ENCODE peak calls at places on chromosomes 12 and 14, in seven cellular contexts. One of them, this sample, is unnamed.
A peak's percentile ranks its signal among the peaks of the same experiment; 100 is the strongest.

GRCh38 chr12:16389594-16389993 is 42.1 kb downstream of the MGST1 start:
- DNase-seq in neuronal stem cell: no peak
- DNase-seq in mesenchymal stem cell: peak; percentile 85
- DNase-seq in H9: no peak
- DNase-seq in trophoblast cell: peak; percentile 33
- DNase-seq in H1: no peak
- DNase-seq in mesendoderm: no peak
- DNase-seq in this sample: peak; percentile 88

GRCh38 chr14:35331605-35332516 is 39.7 kb downstream of the PSMA6 start:
- DNase-seq in mesendoderm: peak; percentile 80
- DNase-seq in mesenchymal stem cell: peak; percentile 70
- DNase-seq in H9: no peak
- DNase-seq in neuronal stem cell: no peak
- DNase-seq in H1: no peak
- DNase-seq in trophoblast cell: peak; percentile 93
- DNase-seq in this sample: peak; percentile 87

GRCh38 chr12:43964966-43965365 is 129.1 kb downstream of the TMEM117 start:
- DNase-seq in H1: no peak
- DNase-seq in mesenchymal stem cell: no peak
- DNase-seq in neuronal stem cell: no peak
- DNase-seq in H9: no peak
- DNase-seq in mesendoderm: no peak
- DNase-seq in trophoblast cell: no peak
- DNase-seq in this sample: peak; percentile 69

GRCh38 chr14:90111895-90112534 is 50.2 kb downstream of the KCNK13 start:
- DNase-seq in H1: no peak
- DNase-seq in mesenchymal stem cell: peak; percentile 26
- DNase-seq in neuronal stem cell: no peak
- DNase-seq in trophoblast cell: peak; percentile 32
- DNase-seq in mesendoderm: no peak
- DNase-seq in H9: no peak
- DNase-seq in this sample: peak; percentile 87

GRCh38 chr12:52151859-52152783 is 39.7 kb downstream of the KRT80 start:
- DNase-seq in neuronal stem cell: peak; percentile 68
- DNase-seq in H1: no peak
- DNase-seq in mesendoderm: peak; percentile 71
- DNase-seq in H9: peak; percentile 85
- DNase-seq in mesenchymal stem cell: peak; percentile 56
- DNase-seq in trophoblast cell: peak; percentile 80
- DNase-seq in this sample: peak; percentile 41

GRCh38 chr14:23054000-23054811 is 3.1 kb downstream of the CDH24 start:
- DNase-seq in H9: peak; percentile 50
- DNase-seq in mesenchymal stem cell: no peak
- DNase-seq in neuronal stem cell: no peak
- DNase-seq in mesendoderm: no peak
- DNase-seq in H1: no peak
- DNase-seq in trophoblast cell: no peak
- DNase-seq in this sample: no peak

GRCh38 chr12:121560392-121561021 is 20.3 kb downstream of the KDM2B start:
- DNase-seq in H1: no peak
- DNase-seq in neuronal stem cell: no peak
- DNase-seq in mesenchymal stem cell: no peak
- DNase-seq in mesendoderm: no peak
- DNase-seq in H9: no peak
- DNase-seq in trophoblast cell: no peak
- DNase-seq in this sample: no peak

GRCh38 chr14:43476822-43477221 is 1030.3 kb downstream of the FSCB start:
- DNase-seq in neuronal stem cell: no peak
- DNase-seq in H1: no peak
- DNase-seq in mesenchymal stem cell: no peak
- DNase-seq in H9: no peak
- DNase-seq in trophoblast cell: no peak
- DNase-seq in mesendoderm: no peak
- DNase-seq in this sample: no peak

GRCh38 chr12:67710582-67710981 is 62.0 kb downstream of the DYRK2 start:
- DNase-seq in H1: no peak
- DNase-seq in mesenchymal stem cell: peak; percentile 66
- DNase-seq in trophoblast cell: peak; percentile 25
- DNase-seq in mesendoderm: no peak
- DNase-seq in neuronal stem cell: no peak
- DNase-seq in H9: no peak
- DNase-seq in this sample: peak; percentile 62

GRCh38 chr12:19970116-19970515 is 398.2 kb upstream of the PDE3A start:
- DNase-seq in mesenchymal stem cell: peak; percentile 83
- DNase-seq in trophoblast cell: peak; percentile 84
- DNase-seq in H9: no peak
- DNase-seq in H1: no peak
- DNase-seq in mesendoderm: no peak
- DNase-seq in neuronal stem cell: no peak
- DNase-seq in this sample: peak; percentile 61

GRCh38 chr12:6792522-6793201 is 3.3 kb downstream of the CD4 start:
- DNase-seq in mesendoderm: no peak
- DNase-seq in H1: no peak
- DNase-seq in H9: no peak
- DNase-seq in trophoblast cell: peak; percentile 18
- DNase-seq in neuronal stem cell: no peak
- DNase-seq in mesenchymal stem cell: peak; percentile 21
- DNase-seq in this sample: peak; percentile 13

GRCh38 chr12:22494319-22494718 is 50.0 kb downstream of the C2CD5 start:
- DNase-seq in H9: no peak
- DNase-seq in H1: no peak
- DNase-seq in mesenchymal stem cell: no peak
- DNase-seq in neuronal stem cell: no peak
- DNase-seq in trophoblast cell: no peak
- DNase-seq in mesendoderm: peak; percentile 19
- DNase-seq in this sample: no peak

GRCh38 chr12:132236930-132237771 is 92.2 kb downstream of the GALNT9 start:
- DNase-seq in H1: no peak
- DNase-seq in trophoblast cell: no peak
- DNase-seq in H9: no peak
- DNase-seq in neuronal stem cell: no peak
- DNase-seq in mesenchymal stem cell: no peak
- DNase-seq in mesendoderm: no peak
- DNase-seq in this sample: no peak

GRCh38 chr12:12790956-12791355 is 5.5 kb downstream of the APOLD1 start:
- DNase-seq in H1: no peak
- DNase-seq in H9: no peak
- DNase-seq in neuronal stem cell: no peak
- DNase-seq in mesendoderm: no peak
- DNase-seq in mesenchymal stem cell: no peak
- DNase-seq in trophoblast cell: no peak
- DNase-seq in this sample: no peak

GRCh38 chr12:59181378-59181777 is 261.1 kb upstream of the LRIG3 start:
- DNase-seq in H1: no peak
- DNase-seq in trophoblast cell: no peak
- DNase-seq in H9: no peak
- DNase-seq in mesenchymal stem cell: no peak
- DNase-seq in mesendoderm: no peak
- DNase-seq in neuronal stem cell: no peak
- DNase-seq in this sample: no peak

GRCh38 chr14:68784298-68784910 is 8.5 kb downstream of the ZFP36L1 start:
- DNase-seq in H9: no peak
- DNase-seq in trophoblast cell: no peak
- DNase-seq in H1: no peak
- DNase-seq in mesenchymal stem cell: peak; percentile 67
- DNase-seq in neuronal stem cell: no peak
- DNase-seq in mesendoderm: no peak
- DNase-seq in this sample: no peak

GRCh38 chr12:43758728-43759563 is at the start of the genes IRAK4 and PUS7L:
- DNase-seq in trophoblast cell: peak; percentile 99
- DNase-seq in H9: peak; percentile 98
- DNase-seq in neuronal stem cell: peak; percentile 90
- DNase-seq in mesenchymal stem cell: peak; percentile 93
- DNase-seq in mesendoderm: peak; percentile 98
- DNase-seq in H1: no peak
- DNase-seq in this sample: peak; percentile 96

GRCh38 chr12:3097186-3097804 is 20.1 kb downstream of the TSPAN9 start:
- DNase-seq in mesenchymal stem cell: peak; percentile 77
- DNase-seq in trophoblast cell: no peak
- DNase-seq in neuronal stem cell: no peak
- DNase-seq in mesendoderm: peak; percentile 59
- DNase-seq in H9: peak; percentile 30
- DNase-seq in H1: no peak
- DNase-seq in this sample: peak; percentile 75

GRCh38 chr12:3033538-3033865 is 43.7 kb upstream of the TSPAN9 start:
- DNase-seq in H9: no peak
- DNase-seq in mesenchymal stem cell: no peak
- DNase-seq in mesendoderm: no peak
- DNase-seq in H1: no peak
- DNase-seq in trophoblast cell: no peak
- DNase-seq in neuronal stem cell: no peak
- DNase-seq in this sample: no peak

GRCh38 chr12:24770334-24770733 is 178.6 kb downstream of the BCAT1 start:
- DNase-seq in mesendoderm: no peak
- DNase-seq in H9: no peak
- DNase-seq in trophoblast cell: no peak
- DNase-seq in neuronal stem cell: no peak
- DNase-seq in mesenchymal stem cell: peak; percentile 30
- DNase-seq in H1: no peak
- DNase-seq in this sample: peak; percentile 36

DNA sequence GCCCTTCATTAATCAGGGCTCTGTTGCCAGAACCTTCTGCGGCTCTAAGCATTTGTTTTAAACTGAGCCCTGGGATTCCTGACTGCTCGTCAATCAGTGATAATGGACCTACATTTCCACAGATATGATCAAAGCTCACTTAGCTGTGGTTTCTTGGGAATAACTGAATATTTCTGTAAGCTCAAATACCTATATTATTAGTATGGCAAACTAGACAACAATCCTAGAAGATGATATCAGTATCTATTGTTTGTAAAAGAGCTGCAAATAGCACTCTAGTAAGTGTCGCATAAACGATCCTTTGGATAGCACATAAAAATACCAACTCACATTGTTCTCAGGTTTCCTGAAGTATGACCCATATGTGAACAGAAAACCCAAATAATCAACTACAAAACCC is 150.4 kb downstream of the PPM1H start:
- DNase-seq in mesendoderm: no peak
- DNase-seq in mesenchymal stem cell: no peak
- DNase-seq in H9: no peak
- DNase-seq in H1: no peak
- DNase-seq in neuronal stem cell: no peak
- DNase-seq in trophoblast cell: no peak
- DNase-seq in this sample: no peak
- H2AK5ac ChIP-seq in mesendoderm: no peak overlapping the region
- H2AK5ac ChIP-seq in mesenchymal stem cell: no peak overlapping the region
- H2AK5ac ChIP-seq in H9: no peak overlapping the region
- H2AK5ac ChIP-seq in H1: no peak overlapping the region
- H2AK5ac ChIP-seq in neuronal stem cell: no peak overlapping the region
- H2AK5ac ChIP-seq in trophoblast cell: no peak overlapping the region
- H2AK5ac ChIP-seq in this sample: no peak overlapping the region

DNA sequence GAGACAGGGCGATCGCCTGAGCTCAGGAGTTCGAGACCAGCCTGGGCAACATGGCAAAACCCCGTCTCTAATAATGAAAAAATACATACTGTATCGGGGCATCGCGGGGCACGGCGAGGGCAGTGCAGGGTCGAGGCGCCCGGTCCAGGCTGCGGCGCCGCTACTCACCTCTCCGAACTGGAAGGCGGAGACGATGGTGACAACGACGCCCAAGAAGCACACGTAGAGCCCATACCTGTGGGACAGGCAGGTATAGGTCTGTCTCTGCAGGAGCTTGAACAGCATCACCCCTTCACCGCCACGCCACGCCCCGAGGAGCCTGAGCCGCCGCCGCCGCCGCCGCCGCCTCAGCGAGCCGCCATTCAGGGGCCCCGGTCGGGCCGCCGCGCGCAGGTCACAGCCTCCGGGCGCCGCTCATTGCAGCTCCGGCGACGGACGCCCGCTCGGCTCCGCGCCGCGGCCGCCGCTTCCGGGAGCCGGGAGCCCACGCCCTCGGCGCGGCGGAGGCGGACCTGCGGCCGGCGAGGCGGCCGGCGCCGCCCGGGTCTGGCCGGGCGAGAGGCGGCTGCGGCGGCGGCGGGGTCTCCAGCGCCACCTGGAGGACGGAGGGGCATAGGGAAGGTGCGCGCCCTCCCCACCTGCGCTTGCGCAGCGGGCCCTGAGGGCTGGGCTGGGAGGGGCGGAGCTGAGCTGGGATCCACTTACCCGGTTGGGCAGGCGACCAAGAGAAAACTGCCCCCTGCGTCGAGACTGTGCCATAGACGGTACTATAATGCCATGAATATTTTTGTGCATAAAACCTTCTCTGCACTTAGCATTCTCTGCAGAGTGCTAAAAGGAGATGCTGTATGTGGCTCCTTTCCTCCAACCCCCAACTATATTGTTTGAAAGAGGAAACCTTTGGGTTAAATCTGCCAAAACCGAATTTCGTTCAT is at the start of gene GNPTAB:
- DNase-seq in trophoblast cell: peak; percentile 93
- DNase-seq in H1: peak; percentile 76
- DNase-seq in mesenchymal stem cell: peak; percentile 90
- DNase-seq in H9: peak; percentile 95
- DNase-seq in mesendoderm: peak; percentile 91
- DNase-seq in neuronal stem cell: peak; percentile 87
- DNase-seq in this sample: peak; percentile 88
- H2AK5ac ChIP-seq in trophoblast cell: no peak within 1 kb of the TSS
- H2AK5ac ChIP-seq in H1: no peak within 1 kb of the TSS
- H2AK5ac ChIP-seq in mesenchymal stem cell: no peak within 1 kb of the TSS
- H2AK5ac ChIP-seq in H9: no peak within 1 kb of the TSS
- H2AK5ac ChIP-seq in mesendoderm: no peak within 1 kb of the TSS
- H2AK5ac ChIP-seq in neuronal stem cell: no peak within 1 kb of the TSS
- H2AK5ac ChIP-seq in this sample: no peak within 1 kb of the TSS

GRCh38 chr14:40855343-40855742 is 751.3 kb upstream of the LRFN5 start:
- DNase-seq in H1: no peak
- DNase-seq in mesendoderm: no peak
- DNase-seq in H9: no peak
- DNase-seq in neuronal stem cell: no peak
- DNase-seq in mesenchymal stem cell: no peak
- DNase-seq in trophoblast cell: no peak
- DNase-seq in this sample: no peak
- H2AK5ac ChIP-seq in H1: no peak overlapping the region
- H2AK5ac ChIP-seq in mesendoderm: no peak overlapping the region
- H2AK5ac ChIP-seq in H9: no peak overlapping the region
- H2AK5ac ChIP-seq in neuronal stem cell: no peak overlapping the region
- H2AK5ac ChIP-seq in mesenchymal stem cell: no peak overlapping the region
- H2AK5ac ChIP-seq in trophoblast cell: no peak overlapping the region
- H2AK5ac ChIP-seq in this sample: no peak overlapping the region

GRCh38 chr12:116141110-116141832 is 136.2 kb downstream of the MED13L start:
- DNase-seq in H1: no peak
- DNase-seq in mesenchymal stem cell: no peak
- DNase-seq in H9: no peak
- DNase-seq in trophoblast cell: no peak
- DNase-seq in neuronal stem cell: no peak
- DNase-seq in mesendoderm: no peak
- DNase-seq in this sample: no peak

GRCh38 chr12:116141833-116142162 is 135.7 kb downstream of the MED13L start:
- DNase-seq in H9: no peak
- DNase-seq in mesenchymal stem cell: no peak
- DNase-seq in H1: no peak
- DNase-seq in neuronal stem cell: no peak
- DNase-seq in trophoblast cell: no peak
- DNase-seq in mesendoderm: no peak
- DNase-seq in this sample: no peak

GRCh38 chr12:116138380-116138779 is 139.1 kb downstream of the MED13L start:
- DNase-seq in mesendoderm: no peak
- DNase-seq in mesenchymal stem cell: peak; percentile 83
- DNase-seq in H9: no peak
- DNase-seq in trophoblast cell: no peak
- DNase-seq in neuronal stem cell: no peak
- DNase-seq in H1: no peak
- DNase-seq in this sample: no peak

GRCh38 chr12:116138781-116139180 is 138.7 kb downstream of the MED13L start:
- DNase-seq in H9: no peak
- DNase-seq in H1: no peak
- DNase-seq in mesenchymal stem cell: no peak
- DNase-seq in mesendoderm: no peak
- DNase-seq in neuronal stem cell: no peak
- DNase-seq in trophoblast cell: no peak
- DNase-seq in this sample: no peak

GRCh38 chr12:116140559-116140958 is 136.9 kb downstream of the MED13L start:
- DNase-seq in trophoblast cell: no peak
- DNase-seq in neuronal stem cell: no peak
- DNase-seq in H1: no peak
- DNase-seq in mesenchymal stem cell: no peak
- DNase-seq in mesendoderm: no peak
- DNase-seq in H9: no peak
- DNase-seq in this sample: no peak
- H2AK5ac ChIP-seq in trophoblast cell: no peak overlapping the region
- H2AK5ac ChIP-seq in neuronal stem cell: no peak overlapping the region
- H2AK5ac ChIP-seq in H1: no peak overlapping the region
- H2AK5ac ChIP-seq in mesenchymal stem cell: no peak overlapping the region
- H2AK5ac ChIP-seq in mesendoderm: no peak overlapping the region
- H2AK5ac ChIP-seq in H9: no peak overlapping the region
- H2AK5ac ChIP-seq in this sample: no peak overlapping the region

This sample was measured in IMR-90.